ENCODE peak calls at places on chromosomes 16 and 17, in four cellular contexts. R is K562, T is endothelial cell of umbilical vein, K is GM12878. S is an unnamed sample.

GRCh38 chr17:78173025-78173715 is 4.8 kb downstream of the SYNGR2 start:
- DNase-seq in R (no peak), T (no peak), K (peak; percentile 66), S (no peak)

GRCh38 chr16:1990336-1991134 is 765 bp downstream of the SYNGR3 start:
- DNase-seq in R (peak; percentile 76), T (no peak), K (no peak), S (no peak)

GRCh38 chr17:27477971-27478684 is 21.9 kb downstream of the KSR1 start:
- DNase-seq in R (no peak), T (no peak), K (no peak), S (no peak)

GRCh38 chr17:55909776-55910175 is 158.9 kb downstream of the PCTP start:
- DNase-seq in R (no peak), T (no peak), K (no peak), S (no peak)

GRCh38 chr17:68491864-68492263 is 20.4 kb upstream of the PRKAR1A start:
- DNase-seq in R (peak; percentile 11), T (no peak), K (no peak), S (no peak)

GRCh38 chr16:75420987-75421819 is 12.1 kb downstream of the CFDP1 start:
- DNase-seq in R (peak; percentile 85), T (no peak), K (no peak), S (peak; percentile 45)

GRCh38 chr17:41500131-41500911 is 5.1 kb downstream of the KRT13 start:
- DNase-seq in R (peak; percentile 94), T (peak; percentile 47), K (no peak), S (peak; percentile 76)

GRCh38 chr17:1931759-1932579 is 93.2 kb downstream of the RTN4RL1 start:
- DNase-seq in R (no peak), T (no peak), K (no peak), S (peak; percentile 7)

GRCh38 chr16:82181456-82182185 is 11.6 kb upstream of the MPHOSPH6 start:
- DNase-seq in R (no peak), T (no peak), K (no peak), S (no peak)

GRCh38 chr16:30186782-30187555 is 3.6 kb downstream of the CORO1A start:
- DNase-seq in R (peak; percentile 88), T (peak; percentile 52), K (peak; percentile 36), S (no peak)

GRCh38 chr17:48878920-48879898 is 13.4 kb upstream of the ATP5MC1 start:
- DNase-seq in R (peak; percentile 81), T (peak; percentile 76), K (peak; percentile 55), S (peak; percentile 66)

GRCh38 chr16:13067648-13068047 is 166.2 kb downstream of the SHISA9 start:
- DNase-seq in R (no peak), T (no peak), K (no peak), S (no peak)

GRCh38 chr17:332558-333322 is 19.9 kb downstream of the RPH3AL start:
- DNase-seq in R (no peak), T (no peak), K (no peak), S (peak; percentile 35)

GRCh38 chr17:38750312-38751121 is 2.0 kb upstream of the PSMB3 start:
- DNase-seq in R (peak; percentile 72), T (peak; percentile 33), K (no peak), S (peak; percentile 22)

DNA sequence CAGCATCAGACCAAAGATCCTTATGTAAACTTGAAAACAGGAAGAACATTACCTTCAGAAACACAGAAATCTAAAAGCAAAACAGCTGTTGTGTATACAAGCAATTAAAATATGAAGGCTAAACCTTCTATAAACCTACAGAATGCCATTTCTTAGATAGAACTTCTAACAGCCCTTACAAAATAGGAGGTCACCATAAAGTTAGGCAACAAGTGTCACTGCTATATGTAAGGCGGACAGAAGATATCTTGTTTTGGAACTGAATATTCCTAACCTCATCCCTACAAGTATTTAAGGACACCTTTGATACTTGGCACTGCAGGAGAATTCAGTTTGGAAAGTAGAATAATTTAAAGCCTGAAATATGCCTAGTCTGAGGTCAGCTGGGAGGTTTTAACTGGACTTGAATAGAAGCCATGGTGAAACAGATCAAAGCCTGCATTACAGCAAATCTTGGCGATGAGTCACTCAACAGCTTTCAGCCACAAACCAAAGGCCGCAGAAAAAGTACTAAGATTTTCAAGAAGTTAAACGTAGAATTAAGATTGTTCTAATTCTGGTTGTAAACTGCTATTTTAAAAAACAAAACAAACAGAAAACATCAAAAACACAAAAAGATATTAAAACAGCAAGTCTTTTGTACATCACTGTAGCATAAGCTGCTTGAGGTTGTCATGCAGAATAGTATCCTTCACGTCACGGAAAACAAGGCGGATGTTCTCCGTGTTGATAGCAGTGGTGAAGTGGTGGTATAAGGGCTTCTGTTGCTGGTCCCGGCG is 42.7 kb downstream of the GNA13 start:
- DNase-seq in R (no peak), T (no peak), K (no peak), S (peak; percentile 93)
- TF ChIP-seq FOS in R (no peak), T (no peak), K (no peak), S (peak; percentile 92)

GRCh38 chr17:81519284-81520020 is 6.9 kb upstream of the ACTG1 start:
- DNase-seq in R (peak; percentile 84), T (no peak), K (no peak), S (no peak)
- H3K27ac ChIP-seq in R (peak overlapping the region; percentile 67), T (no peak overlapping the region), K (peak overlapping the region; percentile 100), S (no peak overlapping the region)

GRCh38 chr16:67723151-67723915 is 4.2 kb upstream of the GFOD2 start:
- DNase-seq in R (no peak), T (no peak), K (no peak), S (peak; percentile 75)
- TF ChIP-seq FOS in R (no peak), T (no peak), K (no peak), S (no peak)

DNA sequence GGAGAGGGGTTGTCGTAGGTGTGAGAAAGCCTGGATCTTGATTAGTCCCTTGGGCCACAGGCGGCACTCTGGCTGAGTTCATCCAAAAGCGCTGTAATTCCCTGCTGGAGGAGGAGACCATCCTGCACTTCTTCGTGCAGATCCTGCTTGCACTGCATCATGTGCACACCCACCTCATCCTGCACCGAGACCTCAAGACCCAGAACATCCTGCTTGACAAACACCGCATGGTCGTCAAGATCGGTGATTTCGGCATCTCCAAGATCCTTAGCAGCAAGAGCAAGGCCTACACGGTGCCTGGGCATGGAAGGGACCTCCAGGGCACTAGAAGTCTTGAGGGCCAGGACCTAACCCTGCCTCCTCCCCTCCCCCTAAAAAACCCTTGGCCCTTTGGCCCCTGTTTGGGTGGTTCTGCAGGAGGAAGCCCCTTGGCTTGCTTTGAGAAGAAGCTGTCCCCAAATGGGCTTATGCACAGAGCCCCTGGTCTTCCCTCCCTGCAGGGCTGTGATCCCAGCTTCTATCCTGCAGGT is 6.2 kb downstream of the NEK8 start:
- DNase-seq in R (no peak), T (no peak), K (no peak), S (no peak)
- H3K27ac ChIP-seq in R (peak overlapping the region; percentile 64), T (no peak overlapping the region), K (no peak overlapping the region), S (no peak overlapping the region)

DNA sequence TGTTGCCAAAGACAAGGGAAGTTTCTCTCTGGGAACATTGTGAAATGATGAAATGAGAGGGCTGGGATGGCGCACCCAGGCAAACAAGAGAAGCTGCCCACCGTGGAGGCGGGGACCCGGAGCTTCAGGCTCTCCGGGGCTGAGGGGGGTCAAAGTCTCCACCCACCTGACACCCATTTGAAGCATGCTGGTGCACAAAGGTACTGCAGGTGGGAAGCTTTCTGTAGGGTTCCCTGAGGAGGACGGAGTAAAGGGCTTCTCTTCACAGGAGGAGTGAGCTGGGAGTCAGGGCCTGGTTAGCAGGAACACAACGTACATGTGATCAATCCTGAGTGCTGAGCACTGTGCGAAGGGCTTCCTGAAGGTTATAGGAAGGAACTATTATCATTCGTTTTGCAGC is 253.0 kb upstream of the RPL38 start:
- DNase-seq in R (no peak), T (no peak), K (no peak), S (no peak)
- TF ChIP-seq FOS in R (no peak), T (no peak), K (no peak), S (no peak)

GRCh38 chr16:35751191-35751941 is 2292.0 kb downstream of the TP53TG3F start:
- DNase-seq in R (no peak), T (no peak), K (no peak), S (no peak)
- H3K27ac ChIP-seq in R (no peak overlapping the region), T (no peak overlapping the region), K (no peak overlapping the region), S (no peak overlapping the region)